ENCODE peak calls at places on chromosomes 5 and 9, in four cellular contexts. H is HepG2, A is GM12878, Q is K562. V is an unnamed sample.

GRCh38 chr9:91100878-91101450 is 260.8 kb downstream of the AUH start:
- DNase-seq in H (peak), A (no peak), Q (no peak), V (no peak)

GRCh38 chr5:56575821-56576220 is 239.5 kb upstream of the MAP3K1 start:
- DNase-seq in H (no peak), A (no peak), Q (no peak), V (no peak)

GRCh38 chr9:129242971-129243561 is 65.0 kb upstream of the IER5L start:
- DNase-seq in H (no peak), A (no peak), Q (no peak), V (no peak)

GRCh38 chr9:70601000-70601929 is 186.8 kb upstream of the KLF9 start:
- DNase-seq in H (peak), A (no peak), Q (no peak), V (no peak)

GRCh38 chr9:36337865-36338264 is 62.2 kb downstream of the RNF38 start:
- DNase-seq in H (no peak), A (no peak), Q (no peak), V (no peak)

GRCh38 chr9:124045830-124046177 is 34.2 kb downstream of the LHX2 start:
- DNase-seq in H (no peak), A (no peak), Q (no peak), V (no peak)

GRCh38 chr9:112831281-112831851 is 59.3 kb downstream of the SLC46A2 start:
- DNase-seq in H (no peak), A (no peak), Q (no peak), V (no peak)

GRCh38 chr9:88998911-88999310 is 7.6 kb downstream of the S1PR3 start:
- DNase-seq in H (no peak), A (no peak), Q (no peak), V (peak)

GRCh38 chr5:36724429-36725332 is 118.3 kb downstream of the SLC1A3 start:
- DNase-seq in H (no peak), A (peak), Q (peak), V (no peak)

GRCh38 chr5:123097483-123097870 is 8.4 kb downstream of the PRDM6 start:
- DNase-seq in H (no peak), A (no peak), Q (no peak), V (no peak)

GRCh38 chr9:96203867-96204412 is 98.0 kb downstream of the HSD17B3 start:
- DNase-seq in H (no peak), A (no peak), Q (no peak), V (no peak)
- TF ChIP-seq CEBPB in H (no peak), A (no peak), Q (no peak), V (no peak)

GRCh38 chr9:29393064-29393463 is 1819.8 kb upstream of the C9orf72 start:
- DNase-seq in H (no peak), A (no peak), Q (no peak), V (no peak)
- TF ChIP-seq SP1 in H (no peak), A (no peak), Q (no peak), V (no peak)

DNA sequence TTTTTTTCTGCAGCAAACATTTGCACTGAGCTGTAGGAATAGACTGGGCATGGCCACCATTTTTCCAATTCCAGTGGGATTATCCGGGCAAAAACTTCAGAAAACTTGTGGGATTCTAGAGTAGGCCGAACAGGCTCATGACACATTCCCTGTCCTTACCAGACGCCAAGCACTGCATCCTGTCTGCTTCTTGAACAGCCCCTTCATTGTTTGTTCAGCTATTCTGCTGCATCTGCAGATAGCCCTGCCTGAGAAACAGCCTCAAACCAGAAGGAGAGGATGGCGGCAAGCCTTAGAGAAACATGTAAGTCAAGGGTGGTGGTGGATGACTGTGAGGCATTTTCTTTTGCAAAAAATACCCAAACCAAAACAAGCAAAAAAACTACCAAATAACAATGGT is 111.8 kb upstream of the NTRK2 start:
- DNase-seq in H (no peak), A (no peak), Q (no peak), V (no peak)
- TF ChIP-seq HDAC2 in H (no peak), A (no peak), Q (no peak), V (no peak)

DNA sequence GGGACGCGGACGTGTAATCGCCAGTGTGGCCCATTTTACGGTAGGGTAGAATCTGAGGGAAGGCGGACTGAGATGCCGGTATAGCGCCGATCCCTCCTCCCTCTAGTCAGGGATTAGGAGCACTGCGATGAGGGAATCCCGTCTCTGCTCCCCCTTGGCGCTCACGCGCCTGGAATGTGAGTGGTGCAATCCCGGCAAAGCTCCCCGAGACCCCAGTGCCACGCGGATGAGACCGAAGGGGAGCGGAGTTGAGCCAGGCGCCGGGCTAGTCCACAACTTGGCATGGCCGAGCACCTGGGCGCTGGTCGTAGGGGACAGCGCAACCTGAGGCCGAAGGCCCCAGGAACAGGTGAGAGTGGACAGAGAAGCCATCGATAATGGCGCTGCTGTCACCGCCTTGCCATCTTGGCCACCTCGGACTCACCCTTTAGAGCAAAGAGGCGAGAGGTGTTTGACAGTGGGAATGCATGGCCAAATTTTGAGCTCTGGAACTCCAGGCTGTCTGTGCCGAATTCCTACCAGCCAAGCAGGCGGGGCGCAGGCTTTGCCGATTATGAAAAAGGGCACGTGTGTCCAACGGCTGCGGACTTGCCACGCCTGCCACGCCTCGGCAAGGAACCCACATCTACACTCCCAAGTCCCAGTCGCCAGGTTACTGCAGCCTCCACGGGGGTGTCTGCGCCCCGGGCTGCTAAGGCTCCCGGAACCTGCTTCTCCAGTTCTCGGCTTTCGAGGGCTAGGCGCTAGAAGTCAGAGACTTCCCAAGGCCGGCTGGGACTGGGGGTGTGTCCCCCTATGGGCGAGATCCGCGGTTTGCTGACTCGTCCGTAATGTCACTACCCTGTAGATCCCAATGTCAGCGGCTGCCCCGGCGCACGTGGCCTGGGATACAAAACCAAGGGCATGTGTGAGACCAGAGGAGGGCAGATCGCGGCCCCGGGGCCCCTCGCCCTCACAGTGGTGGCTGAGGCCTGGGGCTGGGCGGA is 2.6 kb downstream of the NPR3 start:
- DNase-seq in H (no peak), A (no peak), Q (no peak), V (no peak)
- TF ChIP-seq CEBPB in H (no peak), A (no peak), Q (no peak), V (peak)

GRCh38 chr5:176647030-176647869 is at the start of gene TSPAN17:
- DNase-seq in H (peak), A (peak), Q (peak), V (peak)

GRCh38 chr5:176646707-176647029 is 616 bp upstream of the TSPAN17 start:
- DNase-seq in H (no peak), A (no peak), Q (no peak), V (no peak)

GRCh38 chr5:176647870-176648466 is 684 bp downstream of the TSPAN17 start:
- DNase-seq in H (no peak), A (no peak), Q (peak), V (peak)

GRCh38 chr5:176644878-176645670 is 2.2 kb upstream of the TSPAN17 start:
- DNase-seq in H (no peak), A (no peak), Q (no peak), V (no peak)

DNA sequence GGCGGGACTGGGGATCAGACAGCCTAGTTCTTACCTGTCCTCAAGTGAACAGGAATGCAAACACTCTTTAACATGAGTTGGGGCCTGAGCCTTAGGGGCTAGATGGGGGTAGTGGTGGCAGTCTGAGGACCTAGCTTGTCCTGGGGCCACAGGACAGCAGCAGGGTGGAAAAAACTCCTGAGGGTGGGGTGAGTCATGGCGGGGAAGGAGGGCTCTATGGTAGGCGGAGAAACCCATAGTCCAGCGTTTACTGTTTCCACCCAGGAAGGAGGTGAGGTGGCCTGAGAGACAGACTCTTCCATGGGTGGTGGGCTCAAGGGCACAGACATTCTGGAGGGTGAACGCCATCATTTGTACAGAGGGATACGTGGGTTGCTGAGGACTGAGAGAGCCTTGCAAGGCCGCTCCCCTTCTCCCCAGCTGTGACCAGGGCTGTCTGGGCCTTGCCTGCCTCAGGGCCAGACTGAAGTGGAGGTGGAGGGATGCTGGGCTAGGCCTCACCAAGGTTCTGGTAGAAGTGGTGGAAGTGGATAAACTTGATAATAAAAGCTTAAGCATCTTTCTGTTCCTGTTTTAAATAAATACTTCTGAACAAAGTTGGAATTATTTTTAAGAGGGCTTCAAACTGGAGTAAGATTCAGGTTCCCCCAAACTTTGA is 1.1 kb upstream of the TSPAN17 start:
- DNase-seq in H (no peak), A (no peak), Q (no peak), V (no peak)
- TF ChIP-seq SP1 in H (no peak), A (no peak), Q (no peak), V (no peak)

GRCh38 chr9:137820161-137820855 is 57.3 kb upstream of the CACNA1B start:
- DNase-seq in H (no peak), A (no peak), Q (no peak), V (no peak)

GRCh38 chr9:137817236-137818200 is 60.1 kb upstream of the CACNA1B start:
- DNase-seq in H (no peak), A (no peak), Q (no peak), V (no peak)

GRCh38 chr9:137816531-137817235 is 60.9 kb upstream of the CACNA1B start:
- DNase-seq in H (no peak), A (peak), Q (no peak), V (no peak)

GRCh38 chr9:137815256-137816255 is 62.0 kb upstream of the CACNA1B start:
- DNase-seq in H (no peak), A (no peak), Q (no peak), V (no peak)

GRCh38 chr9:137818286-137818685 is 59.3 kb upstream of the CACNA1B start:
- DNase-seq in H (no peak), A (no peak), Q (no peak), V (no peak)
- TF ChIP-seq HDAC2 in H (no peak), A (no peak), Q (no peak), V (no peak)

GRCh38 chr5:173663810-173664526 is 47.5 kb upstream of the BOD1 start:
- DNase-seq in H (no peak), A (no peak), Q (peak), V (no peak)
- TF ChIP-seq CEBPB in H (no peak), A (no peak), Q (no peak), V (no peak)

V was measured in H1.